ENCODE peak calls at places on chromosome 3, in six cellular contexts. N, S, T, G, X and Q are unnamed samples.

GRCh38 chr3:99023590-99024192 is 122.2 kb upstream of the DCBLD2 start:
- DNase-seq in N (peak), S (no peak), T (no peak), G (no peak), X (no peak), Q (peak)

GRCh38 chr3:159620873-159621272 is 367.8 kb upstream of the IL12A start:
- DNase-seq in N (no peak), S (no peak), T (peak), G (no peak), X (no peak), Q (peak)

GRCh38 chr3:189806171-189806951 is 175.2 kb downstream of the TP63 start:
- DNase-seq in N (no peak), S (no peak), T (no peak), G (no peak), X (no peak), Q (no peak)

GRCh38 chr3:107861904-107862303 is 228.9 kb downstream of the CD47 start:
- DNase-seq in N (no peak), S (no peak), T (no peak), G (no peak), X (no peak), Q (no peak)

GRCh38 chr3:126109860-126110235 is 25.9 kb upstream of the SLC41A3 start:
- DNase-seq in N (no peak), S (no peak), T (no peak), G (no peak), X (no peak), Q (no peak)

GRCh38 chr3:114418724-114419543 is 125.1 kb downstream of the TIGIT start:
- DNase-seq in N (peak), S (no peak), T (no peak), G (peak), X (no peak), Q (peak)

GRCh38 chr3:193711523-193711963 is 118.5 kb downstream of the OPA1 start:
- DNase-seq in N (no peak), S (no peak), T (no peak), G (no peak), X (no peak), Q (no peak)

GRCh38 chr3:47420511-47421484 is 40.0 kb downstream of the PTPN23 start:
- DNase-seq in N (peak), S (peak), T (peak), G (peak), X (peak), Q (peak)

GRCh38 chr3:45224824-45225464 is 1.1 kb downstream of the TMEM158 start:
- DNase-seq in N (peak), S (no peak), T (peak), G (no peak), X (no peak), Q (peak)

GRCh38 chr3:122754867-122755835 is 38.5 kb downstream of the HSPBAP1 start:
- DNase-seq in N (no peak), S (no peak), T (peak), G (no peak), X (no peak), Q (peak)

GRCh38 chr3:47418167-47419082 is 37.6 kb downstream of the PTPN23 start:
- DNase-seq in N (no peak), S (no peak), T (peak), G (no peak), X (no peak), Q (no peak)

GRCh38 chr3:123843668-123844067 is 40.5 kb downstream of the MYLK start:
- DNase-seq in N (no peak), S (no peak), T (no peak), G (no peak), X (no peak), Q (peak)

GRCh38 chr3:46396129-46396528 is 10.7 kb downstream of the CCR5AS start:
- DNase-seq in N (no peak), S (no peak), T (no peak), G (no peak), X (no peak), Q (no peak)